ENCODE peak calls at places on chromosomes 6 and 20, in five cellular contexts. A is omental fat pad, Z is neural crest cell, Y is lower leg skin, F is endothelial cell. I is an unnamed sample.

GRCh38 chr6:108831104-108831503 is 17.1 kb upstream of the ARMC2 start:
- DNase-seq in Z (no peak), Y (no peak), A (no peak), F (no peak), I (no peak)

GRCh38 chr6:127972815-127973214 is 72.0 kb upstream of the THEMIS start:
- DNase-seq in Z (no peak), Y (no peak), F (no peak), A (no peak), I (no peak)

GRCh38 chr6:40877362-40877761 is 161.7 kb downstream of the UNC5CL start:
- DNase-seq in F (no peak), Z (no peak), Y (no peak), A (no peak), I (no peak)

GRCh38 chr6:108707328-108707976 is 140.8 kb upstream of the ARMC2 start:
- DNase-seq in Z (no peak), F (no peak), A (no peak), Y (no peak), I (no peak)

GRCh38 chr20:48722002-48722731 is 105.6 kb downstream of the PREX1 start:
- DNase-seq in Y (no peak), A (no peak), Z (no peak), F (no peak), I (no peak)

GRCh38 chr6:155333414-155333813 is 19.1 kb upstream of the TFB1M start:
- DNase-seq in F (no peak), Z (no peak), A (no peak), Y (no peak), I (peak; percentile 29)

GRCh38 chr6:77587963-77588362 is 64.9 kb upstream of the MEI4 start:
- DNase-seq in Y (no peak), A (no peak), Z (no peak), F (no peak), I (no peak)

GRCh38 chr6:136608991-136609390 is 58.8 kb upstream of the MAP7 start:
- DNase-seq in A (no peak), Z (no peak), Y (no peak), F (no peak), I (no peak)

GRCh38 chr6:148559848-148560433 is 186.9 kb upstream of the UST start:
- DNase-seq in F (peak; percentile 87), A (peak; percentile 57), Y (peak; percentile 94), Z (peak; percentile 88), I (peak; percentile 86)

GRCh38 chr20:6558361-6558760 is 209.1 kb upstream of the BMP2 start:
- DNase-seq in F (no peak), Z (no peak), A (no peak), Y (no peak), I (no peak)

GRCh38 chr6:158818580-158819212 is 472 bp downstream of the EZR start:
- DNase-seq in Y (peak; percentile 93), Z (peak; percentile 52), A (no peak), F (peak; percentile 67), I (peak; percentile 77)

GRCh38 chr20:33277471-33278441 is 5.3 kb upstream of the BPIFB1 start:
- DNase-seq in A (no peak), Y (peak; percentile 36), Z (no peak), F (no peak), I (no peak)

GRCh38 chr6:90098025-90098474 is 198.6 kb downstream of the BACH2 start:
- DNase-seq in Y (peak; percentile 90), Z (no peak), A (peak; percentile 55), F (no peak), I (no peak)

GRCh38 chr20:54025166-54025835 is 45.1 kb downstream of the BCAS1 start:
- DNase-seq in A (no peak), Z (no peak), F (no peak), Y (no peak), I (no peak)
- TF ChIP-seq CTCF in A (no peak), Z (no peak), F (no peak), Y (no peak), I (no peak)

GRCh38 chr6:18161437-18161836 is 6.2 kb downstream of the KDM1B start:
- DNase-seq in A (no peak), Y (no peak), Z (no peak), F (no peak), I (no peak)

GRCh38 chr6:18162401-18162800 is 7.2 kb downstream of the KDM1B start:
- DNase-seq in Z (no peak), F (no peak), Y (no peak), A (no peak), I (no peak)

GRCh38 chr6:18165746-18166145 is 10.5 kb downstream of the KDM1B start:
- DNase-seq in A (no peak), Z (no peak), Y (no peak), F (no peak), I (no peak)

GRCh38 chr6:18168264-18168663 is 13.0 kb downstream of the KDM1B start:
- DNase-seq in A (no peak), Y (no peak), F (no peak), Z (no peak), I (no peak)

GRCh38 chr6:18166314-18167007 is 11.2 kb downstream of the KDM1B start:
- DNase-seq in A (no peak), Y (no peak), Z (no peak), F (no peak), I (no peak)
- TF ChIP-seq CTCF in A (no peak), Y (no peak), Z (no peak), F (no peak), I (no peak)

GRCh38 chr20:3250091-3250504 is 11.1 kb upstream of the SLC4A11 start:
- DNase-seq in Y (no peak), A (no peak), Z (peak; percentile 19), F (peak; percentile 66), I (no peak)
- TF ChIP-seq CTCF in Y (no peak), A (no peak), Z (peak; percentile 54), F (peak; percentile 47), I (peak; percentile 7)

GRCh38 chr6:31791324-31792089 is 4.0 kb downstream of the VARS1 start:
- DNase-seq in A (peak; percentile 51), F (peak; percentile 70), Y (no peak), Z (peak; percentile 74), I (peak; percentile 68)
- TF ChIP-seq CTCF in A (no peak), F (no peak), Y (no peak), Z (peak; percentile 73), I (peak; percentile 52)

GRCh38 chr6:122621638-122622037 is 11.4 kb downstream of the PKIB start:
- DNase-seq in F (no peak), A (no peak), Y (no peak), Z (no peak), I (no peak)
- TF ChIP-seq CTCF in F (no peak), A (no peak), Y (no peak), Z (no peak), I (no peak)

DNA sequence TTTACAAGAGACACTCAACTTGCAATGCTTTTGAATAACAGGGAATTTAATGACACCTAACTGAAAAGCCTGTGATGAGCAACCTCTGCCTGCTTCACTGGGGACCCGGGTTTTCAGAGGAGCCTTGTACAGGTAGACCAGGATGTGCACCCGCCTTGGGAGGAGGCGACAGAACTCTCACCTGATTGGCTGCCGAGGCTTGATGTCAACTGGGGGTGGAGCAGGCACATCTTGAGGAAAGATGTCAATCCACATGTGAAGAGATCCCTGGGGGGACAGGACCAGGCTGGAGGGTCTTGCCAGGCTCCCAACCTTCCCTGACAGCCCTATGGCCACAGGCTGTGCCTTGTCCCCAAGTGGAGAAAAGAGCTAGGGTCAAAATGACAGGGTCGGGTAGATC is 19.8 kb downstream of the ERGIC3 start:
- DNase-seq in Y (no peak), A (no peak), F (no peak), Z (no peak), I (no peak)
- TF ChIP-seq CTCF in Y (no peak), A (no peak), F (no peak), Z (peak; percentile 1), I (no peak)